ENCODE peak calls at places on chromosomes 1 and 21, in six cellular contexts. N, G, V, Y, Z and S are unnamed samples. For H3K4me1, the result is how much of the 10 kb centered on the place peaks cover.

GRCh38 chr21:35206141-35207125 is 157.3 kb upstream of the RUNX1 start:
- DNase-seq in N (peak), G (peak), V (peak), Y (no peak), Z (no peak), S (peak)

GRCh38 chr1:233509596-233509995 is 104.3 kb upstream of the KCNK1 start:
- DNase-seq in N (no peak), G (no peak), V (no peak), Y (no peak), Z (no peak), S (no peak)

GRCh38 chr1:243848165-243849088 is 1.6 kb downstream of the AKT3 start:
- DNase-seq in N (no peak), G (no peak), V (no peak), Y (no peak), Z (no peak), S (no peak)

GRCh38 chr1:13550663-13551062 is 33.0 kb upstream of the PDPN start:
- DNase-seq in N (no peak), G (no peak), V (no peak), Y (no peak), Z (no peak), S (no peak)

GRCh38 chr1:55535724-55536262 is 320.6 kb upstream of the USP24 start:
- DNase-seq in N (no peak), G (no peak), V (no peak), Y (no peak), Z (no peak), S (no peak)

GRCh38 chr1:235919797-235920475 is 53.2 kb upstream of the LYST start:
- DNase-seq in N (no peak), G (no peak), V (no peak), Y (no peak), Z (no peak), S (no peak)

GRCh38 chr1:87888456-87888855 is 559.8 kb downstream of the LMO4 start:
- DNase-seq in N (no peak), G (no peak), V (no peak), Y (peak), Z (no peak), S (no peak)

GRCh38 chr1:212703991-212704564 is 4.4 kb upstream of the BATF3 start:
- DNase-seq in N (no peak), G (no peak), V (no peak), Y (no peak), Z (no peak), S (no peak)

GRCh38 chr1:13930151-13930550 is 230.2 kb downstream of the PRDM2 start:
- DNase-seq in N (no peak), G (no peak), V (no peak), Y (peak), Z (no peak), S (no peak)

GRCh38 chr1:67489643-67490042 is 59.4 kb upstream of the SERBP1 start:
- DNase-seq in N (no peak), G (peak), V (no peak), Y (no peak), Z (no peak), S (no peak)

GRCh38 chr1:157181258-157181657 is 43.1 kb upstream of the ETV3 start:
- DNase-seq in N (no peak), G (no peak), V (no peak), Y (no peak), Z (no peak), S (no peak)
- H3K4me1 ChIP-seq in N (under half), G (under half), V (under half), Y (under half), Z (under half), S (under half)

DNA sequence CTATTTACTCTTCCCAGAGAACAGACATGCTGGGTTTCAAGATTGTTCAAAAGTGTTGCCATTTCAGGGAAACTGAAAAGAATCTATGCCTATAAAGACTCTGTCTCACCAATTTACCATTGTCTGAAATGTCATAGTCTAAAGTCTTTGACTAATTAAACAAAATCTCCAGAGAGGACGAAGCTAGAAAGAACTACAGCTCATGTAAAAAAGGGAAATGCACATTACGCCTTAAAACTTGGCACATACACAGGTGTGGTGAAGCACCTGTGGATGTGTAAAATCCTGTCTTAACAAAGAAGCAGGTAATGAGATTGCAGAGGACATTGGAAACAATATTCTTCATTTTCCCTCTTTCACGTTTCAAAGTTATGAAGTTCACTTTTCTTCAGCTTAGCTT is 130.6 kb downstream of the EIF4G3 start:
- DNase-seq in N (no peak), G (no peak), V (no peak), Y (no peak), Z (no peak), S (no peak)
- H3K4me1 ChIP-seq in N (under half), G (under half), V (under half), Y (under half), Z (under half), S (under half)

DNA sequence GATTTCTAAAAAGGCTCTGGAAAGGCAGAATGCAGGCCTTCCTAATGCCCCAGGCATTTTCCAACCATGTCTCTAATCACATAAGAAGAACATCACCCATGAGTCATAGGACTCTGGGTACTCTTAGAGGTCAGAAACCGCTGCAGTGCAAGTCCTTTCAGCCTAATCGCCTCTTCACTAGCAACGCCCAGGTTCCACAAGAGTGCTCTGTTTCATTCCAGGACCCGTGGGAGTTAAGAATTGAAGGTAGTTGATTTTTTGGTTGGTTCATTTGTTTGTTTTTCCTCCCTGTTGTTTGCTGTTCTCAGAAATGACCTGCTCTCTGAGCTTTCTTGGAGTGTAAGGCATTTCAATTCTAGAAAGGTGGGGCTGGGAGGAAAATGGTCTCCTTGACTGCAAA is 123.2 kb downstream of the NR5A2 start:
- DNase-seq in N (no peak), G (no peak), V (no peak), Y (peak), Z (no peak), S (no peak)
- H3K4me1 ChIP-seq in N (under half), G (under half), V (under half), Y (under half), Z (under half), S (under half)

GRCh38 chr1:203325418-203326091 is 20.2 kb downstream of the BTG2 start:
- DNase-seq in N (peak), G (no peak), V (peak), Y (no peak), Z (peak), S (peak)
- H3K4me1 ChIP-seq in N (half or more), G (under half), V (under half), Y (under half), Z (under half), S (under half)